ENCODE peak calls at places on chromosome 9, in four cellular contexts. V is thoracic aorta, J is GM23338, O is body of pancreas. H is an unnamed sample.

GRCh38 chr9:5633243-5633642 is 4.3 kb downstream of the RIC1 start:
- DNase-seq in O (no peak), J (no peak), V (no peak), H (no peak)

GRCh38 chr9:131668439-131669233 is 71.2 kb downstream of the RAPGEF1 start:
- DNase-seq in J (no peak), V (no peak), O (peak), H (no peak)

GRCh38 chr9:29422445-29422844 is 1849.2 kb upstream of the C9orf72 start:
- DNase-seq in O (no peak), V (no peak), J (no peak), H (no peak)

GRCh38 chr9:123486431-123486830 is 130.4 kb downstream of the CRB2 start:
- DNase-seq in J (no peak), V (no peak), O (no peak), H (no peak)

GRCh38 chr9:136754059-136754572 is 3.9 kb downstream of the LCN8 start:
- DNase-seq in V (no peak), O (no peak), J (no peak), H (no peak)

GRCh38 chr9:133347515-133347984 is 381 bp downstream of the MED22 start:
- DNase-seq in V (no peak), O (peak), J (peak), H (no peak)

GRCh38 chr9:134062461-134063087 is 5.3 kb downstream of the BRD3 start:
- DNase-seq in J (no peak), O (no peak), V (no peak), H (no peak)

GRCh38 chr9:119736478-119737454 is 367.5 kb upstream of the BRINP1 start:
- DNase-seq in O (peak), V (no peak), J (no peak), H (no peak)

GRCh38 chr9:121984726-121985402 is 108.2 kb downstream of the TTLL11 start:
- DNase-seq in V (no peak), J (no peak), O (no peak), H (no peak)

GRCh38 chr9:101849102-101849707 is 110.8 kb upstream of the GRIN3A start:
- DNase-seq in O (no peak), J (no peak), V (no peak), H (no peak)

GRCh38 chr9:78813602-78814180 is 516.8 kb downstream of the PSAT1 start:
- DNase-seq in J (no peak), V (no peak), O (no peak), H (no peak)

GRCh38 chr9:93645921-93646639 is 69.7 kb downstream of the PHF2 start:
- DNase-seq in V (no peak), J (no peak), O (peak), H (no peak)

GRCh38 chr9:123407537-123407828 is 51.5 kb downstream of the CRB2 start:
- DNase-seq in J (no peak), O (no peak), V (no peak), H (no peak)

GRCh38 chr9:4792054-4792571 is 631 bp upstream of the RCL1 start:
- DNase-seq in V (no peak), J (no peak), O (no peak), H (no peak)

GRCh38 chr9:93132946-93133640 is 958 bp downstream of the NINJ1 start:
- DNase-seq in J (peak), V (no peak), O (peak), H (peak)

GRCh38 chr9:17342696-17343095 is 207.9 kb downstream of the CNTLN start:
- DNase-seq in J (peak), V (no peak), O (no peak), H (no peak)

GRCh38 chr9:127875306-127875966 is 2.0 kb downstream of the AK1 start:
- DNase-seq in O (no peak), V (no peak), J (no peak), H (no peak)

GRCh38 chr9:125854553-125855275 is 107.5 kb downstream of the PBX3 start:
- DNase-seq in O (no peak), V (no peak), J (no peak), H (no peak)
- H3K27ac ChIP-seq in O (no peak), V (no peak), J (no peak), H (no peak)

DNA sequence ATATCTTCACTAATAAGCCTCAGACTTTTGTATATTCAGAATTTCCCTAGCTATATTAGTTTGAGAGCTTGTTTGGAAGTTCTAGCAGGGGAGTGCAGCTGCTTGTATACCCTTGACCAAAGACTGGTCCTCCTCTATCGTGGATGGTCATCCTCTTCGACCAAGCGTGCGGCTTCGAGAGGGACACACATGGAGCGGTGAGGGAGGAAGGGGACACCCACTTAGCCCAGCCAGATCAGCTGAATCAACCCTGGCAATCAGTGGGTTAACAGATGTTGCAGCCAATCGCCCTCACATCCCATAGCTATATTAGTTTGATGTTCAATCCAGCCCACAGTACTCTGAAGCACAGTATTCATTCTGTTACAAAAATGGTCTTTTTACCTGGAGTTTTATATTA is 3.2 kb downstream of the CAVIN4 start:
- DNase-seq in V (no peak), J (no peak), O (no peak), H (no peak)
- H3K27ac ChIP-seq in V (no peak), J (no peak), O (no peak), H (no peak)

GRCh38 chr9:114369567-114370240 is 18.1 kb downstream of the AKNA start:
- DNase-seq in V (no peak), O (no peak), J (no peak), H (no peak)

GRCh38 chr9:114365194-114365593 is 22.6 kb downstream of the AKNA start:
- DNase-seq in V (no peak), O (no peak), J (no peak), H (no peak)

GRCh38 chr9:114367823-114368609 is 19.8 kb downstream of the AKNA start:
- DNase-seq in J (no peak), V (no peak), O (no peak), H (no peak)

GRCh38 chr9:114366334-114367128 is 21.3 kb downstream of the AKNA start:
- DNase-seq in V (no peak), O (no peak), J (no peak), H (no peak)

GRCh38 chr9:114367406-114367805 is 20.4 kb downstream of the AKNA start:
- DNase-seq in J (no peak), O (no peak), V (no peak), H (no peak)
- H3K27ac ChIP-seq in J (no peak), O (no peak), V (peak), H (no peak)

GRCh38 chr9:86682240-86682639 is 265.1 kb downstream of the GAS1 start:
- DNase-seq in V (no peak), O (no peak), J (no peak), H (no peak)
- H3K27ac ChIP-seq in V (no peak), O (no peak), J (no peak), H (no peak)

DNA sequence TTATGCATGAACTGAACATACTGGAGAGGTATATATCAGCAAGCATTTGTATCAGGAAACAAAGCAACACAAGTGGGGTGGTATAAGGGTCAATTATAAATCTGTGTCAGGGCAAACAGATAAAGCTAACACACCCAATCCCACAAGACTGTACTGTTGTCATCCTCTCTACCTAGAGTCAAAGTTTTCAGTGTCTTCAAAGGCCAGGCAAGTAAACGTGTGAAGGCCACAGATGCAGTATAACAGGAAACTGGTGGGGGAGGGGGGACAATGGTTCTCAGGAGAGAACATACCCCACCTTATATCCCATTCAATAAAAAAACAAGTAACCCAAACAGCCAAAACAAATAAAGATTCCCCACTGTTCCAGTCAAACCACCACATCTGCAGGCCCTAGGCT is 22.1 kb downstream of the ELP1 start:
- DNase-seq in J (no peak), O (no peak), V (no peak), H (no peak)
- H3K27ac ChIP-seq in J (no peak), O (no peak), V (no peak), H (no peak)